ENCODE peak calls at places on chromosomes 12 and 14, in seven cellular contexts. H is left ventricle myocardium inferior, R is heart left ventricle, Q is fibroblast of mammary gland, W is AG10803, G is ovary, X is heart right ventricle. F is an unnamed sample.

GRCh38 chr12:66090157-66090556 is 40.4 kb downstream of the LLPH start:
- DNase-seq in G (no peak), W (no peak), X (no peak), H (no peak), Q (no peak), R (no peak), F (no peak)

GRCh38 chr12:12486661-12487240 is 75.9 kb downstream of the DUSP16 start:
- DNase-seq in Q (no peak), G (no peak), W (no peak), X (no peak), H (no peak), R (no peak), F (no peak)

GRCh38 chr12:13208533-13209278 is 12.2 kb downstream of the EMP1 start:
- DNase-seq in H (no peak), X (no peak), G (no peak), R (no peak), Q (no peak), W (no peak), F (no peak)

GRCh38 chr12:28026701-28027100 is 54.2 kb upstream of the PTHLH start:
- DNase-seq in Q (no peak), X (no peak), H (no peak), W (peak; percentile 37), G (no peak), R (no peak), F (no peak)

GRCh38 chr14:97580923-97581495 is 783.8 kb downstream of the VRK1 start:
- DNase-seq in W (no peak), G (no peak), H (no peak), R (no peak), Q (no peak), X (no peak), F (peak; percentile 11)

GRCh38 chr14:76089575-76089974 is 62.1 kb upstream of the GPATCH2L start:
- DNase-seq in H (peak; percentile 26), R (peak; percentile 17), X (no peak), W (no peak), G (no peak), Q (no peak), F (no peak)

GRCh38 chr12:32860182-32860581 is 36.4 kb downstream of the PKP2 start:
- DNase-seq in H (no peak), X (no peak), G (no peak), Q (no peak), R (no peak), W (no peak), F (no peak)

GRCh38 chr14:24322672-24323071 is 11.4 kb downstream of the LTB4R start:
- DNase-seq in G (no peak), X (no peak), R (no peak), W (no peak), Q (no peak), H (no peak), F (no peak)

GRCh38 chr14:59189281-59189821 is 884 bp downstream of the DAAM1 start:
- DNase-seq in Q (no peak), X (peak; percentile 32), H (no peak), G (peak; percentile 39), W (no peak), R (peak; percentile 20), F (peak; percentile 15)

GRCh38 chr14:75793806-75794205 is 132.8 kb downstream of the TTLL5 start:
- DNase-seq in X (no peak), R (no peak), W (peak; percentile 22), G (no peak), Q (peak; percentile 42), H (no peak), F (no peak)

GRCh38 chr14:22512106-22512814 is 76.8 kb downstream of the DAD1 start:
- DNase-seq in Q (no peak), W (no peak), X (no peak), H (no peak), G (no peak), R (no peak), F (no peak)

GRCh38 chr12:8987163-8987562 is 2.2 kb upstream of the KLRG1 start:
- DNase-seq in W (no peak), Q (no peak), X (no peak), H (no peak), R (no peak), G (no peak), F (no peak)

GRCh38 chr12:3667485-3667884 is 85.4 kb downstream of the CRACR2A start:
- DNase-seq in G (no peak), H (no peak), Q (no peak), W (no peak), X (no peak), R (no peak), F (no peak)

GRCh38 chr14:31122098-31122611 is 85.4 kb downstream of the HECTD1 start:
- DNase-seq in G (no peak), W (peak; percentile 51), R (no peak), X (no peak), Q (peak; percentile 59), H (no peak), F (no peak)

DNA sequence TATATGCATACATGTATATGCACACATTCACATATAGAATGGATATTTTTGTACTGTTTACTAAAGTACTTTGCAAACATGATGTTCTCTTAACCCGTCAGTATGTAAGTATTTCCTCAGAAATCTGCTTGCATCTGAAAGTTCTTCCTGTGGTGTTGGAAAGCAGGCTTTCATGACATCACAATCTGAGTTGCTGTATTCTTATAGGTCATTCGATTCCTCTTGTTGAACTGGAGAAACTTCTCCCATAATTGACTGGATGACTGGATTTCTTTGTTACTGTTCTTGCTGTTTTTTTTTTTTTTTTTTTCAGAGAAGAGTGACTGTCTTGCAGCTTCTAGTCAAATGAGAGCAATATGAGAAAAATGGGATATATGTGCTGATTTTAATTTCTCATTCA is 29.1 kb downstream of the GABARAPL1 start:
- DNase-seq in R (no peak), G (no peak), W (no peak), H (no peak), X (no peak), Q (no peak), F (no peak)
- TF ChIP-seq CTCF in R (no peak), G (no peak), W (no peak), H (no peak), X (no peak), Q (no peak), F (no peak)

GRCh38 chr12:109915171-109916040 is 15.3 kb downstream of the TCHP start:
- DNase-seq in H (no peak), G (no peak), W (no peak), Q (no peak), R (no peak), X (no peak), F (no peak)
- TF ChIP-seq CTCF in H (no peak), G (no peak), W (no peak), Q (no peak), R (no peak), X (no peak), F (no peak)

GRCh38 chr14:103883263-103883523 is 35.8 kb upstream of the PPP1R13B start:
- DNase-seq in X (no peak), W (no peak), R (no peak), H (no peak), Q (no peak), G (no peak), F (no peak)

GRCh38 chr14:103881927-103882281 is 34.5 kb upstream of the PPP1R13B start:
- DNase-seq in G (no peak), H (no peak), W (no peak), X (no peak), Q (no peak), R (no peak), F (no peak)

GRCh38 chr14:103880986-103881926 is 33.9 kb upstream of the PPP1R13B start:
- DNase-seq in X (peak; percentile 54), W (no peak), H (peak; percentile 60), Q (no peak), R (peak; percentile 50), G (peak; percentile 47), F (no peak)

GRCh38 chr14:103884854-103885253 is 37.5 kb upstream of the PPP1R13B start:
- DNase-seq in W (no peak), Q (no peak), H (no peak), R (no peak), G (no peak), X (no peak), F (no peak)

GRCh38 chr14:103882503-103883262 is 35.3 kb upstream of the PPP1R13B start:
- DNase-seq in R (no peak), X (no peak), W (no peak), Q (no peak), G (no peak), H (no peak), F (no peak)
- TF ChIP-seq CTCF in R (no peak), X (no peak), W (no peak), Q (no peak), G (no peak), H (no peak), F (no peak)

GRCh38 chr14:65164068-65164824 is 61.9 kb upstream of the MAX start:
- DNase-seq in G (no peak), H (no peak), X (no peak), R (no peak), Q (peak; percentile 65), W (peak; percentile 52), F (peak; percentile 49)
- TF ChIP-seq CTCF in G (peak; percentile 51), H (peak; percentile 76), X (peak; percentile 59), R (peak; percentile 59), Q (peak; percentile 60), W (peak; percentile 74), F (peak; percentile 93)

DNA sequence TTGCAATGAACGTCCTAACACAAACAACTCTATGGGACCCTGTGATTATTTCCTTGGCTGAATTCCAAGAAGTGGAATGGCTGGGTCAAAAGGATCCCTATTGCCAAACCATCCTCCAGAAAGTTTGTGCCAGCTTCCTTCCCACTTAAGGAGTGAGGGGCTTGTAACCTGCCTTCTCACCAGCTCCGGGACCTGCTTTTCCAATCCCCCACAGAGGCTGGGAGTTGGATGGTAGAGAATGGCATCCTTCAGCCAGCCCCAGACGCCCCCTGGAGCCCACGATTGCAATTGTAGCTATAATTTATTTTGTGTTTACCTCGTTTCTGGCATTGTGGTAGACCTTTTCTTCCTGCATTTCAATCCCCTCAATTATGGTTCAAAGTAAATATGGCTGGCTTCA is 9.7 kb upstream of the ZDHHC22 start:
- DNase-seq in Q (peak; percentile 8), R (no peak), H (no peak), X (no peak), W (no peak), G (no peak), F (peak; percentile 59)
- TF ChIP-seq CTCF in Q (peak; percentile 62), R (peak; percentile 13), H (peak; percentile 42), X (peak; percentile 20), W (peak; percentile 49), G (no peak), F (peak; percentile 69)

F was measured in neural crest cell.